ENCODE peak calls at places on chromosomes 1 and 21, in eight cellular contexts. One of them, this sample, is unnamed.

GRCh38 chr1:226882187-226882586 is 11.8 kb downstream of the PSEN2 start:
- DNase-seq in stomach: no peak
- DNase-seq in stimulated activated CD4-positive, alpha-beta T cell treated with anti-CD3 and anti-CD28 coated beads, Interleukin-1b, Interleukin-23, amount 100 ng/mL, for 1 hour: no peak
- DNase-seq in HCEC 1CT: no peak
- DNase-seq in transverse colon: no peak
- DNase-seq in RCC 7860: no peak
- DNase-seq in COR-L47: no peak
- DNase-seq in fibroblast of the conjunctiva: no peak
- DNase-seq in this sample: no peak

GRCh38 chr21:42431196-42431595 is 27.5 kb downstream of the UBASH3A start:
- DNase-seq in stomach: no peak
- DNase-seq in stimulated activated CD4-positive, alpha-beta T cell treated with anti-CD3 and anti-CD28 coated beads, Interleukin-1b, Interleukin-23, amount 100 ng/mL, for 1 hour: no peak
- DNase-seq in HCEC 1CT: no peak
- DNase-seq in transverse colon: no peak
- DNase-seq in RCC 7860: no peak
- DNase-seq in COR-L47: no peak
- DNase-seq in fibroblast of the conjunctiva: no peak
- DNase-seq in this sample: no peak

GRCh38 chr1:24189528-24189927 is 2.4 kb upstream of the IFNLR1 start:
- DNase-seq in stomach: no peak
- DNase-seq in stimulated activated CD4-positive, alpha-beta T cell treated with anti-CD3 and anti-CD28 coated beads, Interleukin-1b, Interleukin-23, amount 100 ng/mL, for 1 hour: no peak
- DNase-seq in HCEC 1CT: no peak
- DNase-seq in transverse colon: peak
- DNase-seq in RCC 7860: no peak
- DNase-seq in COR-L47: no peak
- DNase-seq in fibroblast of the conjunctiva: no peak
- DNase-seq in this sample: no peak

GRCh38 chr1:61724721-61725694 is at the start of gene TM2D1:
- DNase-seq in stomach: peak
- DNase-seq in stimulated activated CD4-positive, alpha-beta T cell treated with anti-CD3 and anti-CD28 coated beads, Interleukin-1b, Interleukin-23, amount 100 ng/mL, for 1 hour: peak
- DNase-seq in HCEC 1CT: peak
- DNase-seq in transverse colon: peak
- DNase-seq in RCC 7860: peak
- DNase-seq in COR-L47: peak
- DNase-seq in fibroblast of the conjunctiva: peak
- DNase-seq in this sample: no peak

GRCh38 chr21:36630485-36631206 is 68.3 kb upstream of the SIM2 start:
- DNase-seq in stomach: peak
- DNase-seq in stimulated activated CD4-positive, alpha-beta T cell treated with anti-CD3 and anti-CD28 coated beads, Interleukin-1b, Interleukin-23, amount 100 ng/mL, for 1 hour: peak
- DNase-seq in HCEC 1CT: peak
- DNase-seq in transverse colon: peak
- DNase-seq in RCC 7860: peak
- DNase-seq in COR-L47: peak
- DNase-seq in fibroblast of the conjunctiva: no peak
- DNase-seq in this sample: no peak

GRCh38 chr1:34824817-34825454 is 32.1 kb downstream of the GJA4 start:
- DNase-seq in stomach: no peak
- DNase-seq in stimulated activated CD4-positive, alpha-beta T cell treated with anti-CD3 and anti-CD28 coated beads, Interleukin-1b, Interleukin-23, amount 100 ng/mL, for 1 hour: no peak
- DNase-seq in HCEC 1CT: no peak
- DNase-seq in transverse colon: no peak
- DNase-seq in RCC 7860: no peak
- DNase-seq in COR-L47: no peak
- DNase-seq in fibroblast of the conjunctiva: no peak
- DNase-seq in this sample: no peak

GRCh38 chr1:112540395-112540794 is 31.6 kb downstream of the WNT2B start:
- DNase-seq in stomach: no peak
- DNase-seq in stimulated activated CD4-positive, alpha-beta T cell treated with anti-CD3 and anti-CD28 coated beads, Interleukin-1b, Interleukin-23, amount 100 ng/mL, for 1 hour: no peak
- DNase-seq in HCEC 1CT: no peak
- DNase-seq in transverse colon: no peak
- DNase-seq in RCC 7860: no peak
- DNase-seq in COR-L47: no peak
- DNase-seq in fibroblast of the conjunctiva: peak
- DNase-seq in this sample: no peak

GRCh38 chr1:8540971-8541370 is 223.1 kb downstream of the SLC45A1 start:
- DNase-seq in stomach: no peak
- DNase-seq in stimulated activated CD4-positive, alpha-beta T cell treated with anti-CD3 and anti-CD28 coated beads, Interleukin-1b, Interleukin-23, amount 100 ng/mL, for 1 hour: no peak
- DNase-seq in HCEC 1CT: peak
- DNase-seq in transverse colon: no peak
- DNase-seq in RCC 7860: no peak
- DNase-seq in COR-L47: no peak
- DNase-seq in fibroblast of the conjunctiva: no peak
- DNase-seq in this sample: no peak

GRCh38 chr1:27487927-27488522 is 1.9 kb downstream of the WASF2 start:
- DNase-seq in stomach: no peak
- DNase-seq in stimulated activated CD4-positive, alpha-beta T cell treated with anti-CD3 and anti-CD28 coated beads, Interleukin-1b, Interleukin-23, amount 100 ng/mL, for 1 hour: no peak
- DNase-seq in HCEC 1CT: no peak
- DNase-seq in transverse colon: no peak
- DNase-seq in RCC 7860: no peak
- DNase-seq in COR-L47: no peak
- DNase-seq in fibroblast of the conjunctiva: no peak
- DNase-seq in this sample: no peak

GRCh38 chr1:89065077-89065868 is at the start of gene GBP1:
- DNase-seq in stomach: no peak
- DNase-seq in stimulated activated CD4-positive, alpha-beta T cell treated with anti-CD3 and anti-CD28 coated beads, Interleukin-1b, Interleukin-23, amount 100 ng/mL, for 1 hour: no peak
- DNase-seq in HCEC 1CT: peak
- DNase-seq in transverse colon: no peak
- DNase-seq in RCC 7860: peak
- DNase-seq in COR-L47: no peak
- DNase-seq in fibroblast of the conjunctiva: peak
- DNase-seq in this sample: no peak

This sample was measured in cortex of kidney.